ENCODE peak calls at places on chromosomes 2 and 18, in four cellular contexts. One of them, this sample, is unnamed.

GRCh38 chr2:176067587-176068002 is 16.2 kb downstream of the EVX2 start:
- DNase-seq in naive thymus-derived CD8-positive, alpha-beta T cell: no peak
- DNase-seq in stimulated activated CD4-positive, alpha-beta T cell treated with anti-CD3 and anti-CD28 coated beads, Interleukin-15, amount 100 ng/mL, for 24 hours: no peak
- DNase-seq in hepatocyte: no peak
- DNase-seq in this sample: peak

GRCh38 chr2:138609446-138609845 is 107.9 kb downstream of the SPOPL start:
- DNase-seq in naive thymus-derived CD8-positive, alpha-beta T cell: no peak
- DNase-seq in stimulated activated CD4-positive, alpha-beta T cell treated with anti-CD3 and anti-CD28 coated beads, Interleukin-15, amount 100 ng/mL, for 24 hours: no peak
- DNase-seq in hepatocyte: no peak
- DNase-seq in this sample: no peak

GRCh38 chr2:117555965-117556364 is 258.5 kb upstream of the DDX18 start:
- DNase-seq in naive thymus-derived CD8-positive, alpha-beta T cell: no peak
- DNase-seq in stimulated activated CD4-positive, alpha-beta T cell treated with anti-CD3 and anti-CD28 coated beads, Interleukin-15, amount 100 ng/mL, for 24 hours: no peak
- DNase-seq in hepatocyte: no peak
- DNase-seq in this sample: no peak

GRCh38 chr2:37802899-37803379 is 122.1 kb upstream of the RMDN2 start:
- DNase-seq in naive thymus-derived CD8-positive, alpha-beta T cell: no peak
- DNase-seq in stimulated activated CD4-positive, alpha-beta T cell treated with anti-CD3 and anti-CD28 coated beads, Interleukin-15, amount 100 ng/mL, for 24 hours: no peak
- DNase-seq in hepatocyte: peak
- DNase-seq in this sample: no peak

GRCh38 chr2:38076250-38076709 is 329 bp upstream of the CYP1B1 start:
- DNase-seq in naive thymus-derived CD8-positive, alpha-beta T cell: no peak
- DNase-seq in stimulated activated CD4-positive, alpha-beta T cell treated with anti-CD3 and anti-CD28 coated beads, Interleukin-15, amount 100 ng/mL, for 24 hours: peak
- DNase-seq in hepatocyte: peak
- DNase-seq in this sample: peak

GRCh38 chr18:4130734-4131719 is 324.1 kb downstream of the DLGAP1 start:
- DNase-seq in naive thymus-derived CD8-positive, alpha-beta T cell: no peak
- DNase-seq in stimulated activated CD4-positive, alpha-beta T cell treated with anti-CD3 and anti-CD28 coated beads, Interleukin-15, amount 100 ng/mL, for 24 hours: no peak
- DNase-seq in hepatocyte: no peak
- DNase-seq in this sample: no peak

GRCh38 chr2:8872821-8873432 is 35.5 kb upstream of the KIDINS220 start:
- DNase-seq in naive thymus-derived CD8-positive, alpha-beta T cell: no peak
- DNase-seq in stimulated activated CD4-positive, alpha-beta T cell treated with anti-CD3 and anti-CD28 coated beads, Interleukin-15, amount 100 ng/mL, for 24 hours: no peak
- DNase-seq in hepatocyte: peak
- DNase-seq in this sample: peak

GRCh38 chr2:39525636-39526412 is 88.7 kb upstream of the MAP4K3 start:
- DNase-seq in naive thymus-derived CD8-positive, alpha-beta T cell: no peak
- DNase-seq in stimulated activated CD4-positive, alpha-beta T cell treated with anti-CD3 and anti-CD28 coated beads, Interleukin-15, amount 100 ng/mL, for 24 hours: no peak
- DNase-seq in hepatocyte: no peak
- DNase-seq in this sample: no peak

GRCh38 chr2:120763931-120764330 is 28.3 kb downstream of the GLI2 start:
- DNase-seq in naive thymus-derived CD8-positive, alpha-beta T cell: peak
- DNase-seq in stimulated activated CD4-positive, alpha-beta T cell treated with anti-CD3 and anti-CD28 coated beads, Interleukin-15, amount 100 ng/mL, for 24 hours: no peak
- DNase-seq in hepatocyte: no peak
- DNase-seq in this sample: no peak

GRCh38 chr2:64341461-64341860 is 112.5 kb upstream of the LGALSL start:
- DNase-seq in naive thymus-derived CD8-positive, alpha-beta T cell: no peak
- DNase-seq in stimulated activated CD4-positive, alpha-beta T cell treated with anti-CD3 and anti-CD28 coated beads, Interleukin-15, amount 100 ng/mL, for 24 hours: no peak
- DNase-seq in hepatocyte: no peak
- DNase-seq in this sample: no peak

GRCh38 chr2:213862407-213863076 is 548.3 kb upstream of the VWC2L start:
- DNase-seq in naive thymus-derived CD8-positive, alpha-beta T cell: no peak
- DNase-seq in stimulated activated CD4-positive, alpha-beta T cell treated with anti-CD3 and anti-CD28 coated beads, Interleukin-15, amount 100 ng/mL, for 24 hours: no peak
- DNase-seq in hepatocyte: no peak
- DNase-seq in this sample: no peak

GRCh38 chr18:49471532-49471931 is 11.1 kb upstream of the DYM start:
- DNase-seq in naive thymus-derived CD8-positive, alpha-beta T cell: no peak
- DNase-seq in stimulated activated CD4-positive, alpha-beta T cell treated with anti-CD3 and anti-CD28 coated beads, Interleukin-15, amount 100 ng/mL, for 24 hours: no peak
- DNase-seq in hepatocyte: no peak
- DNase-seq in this sample: no peak

GRCh38 chr2:11180653-11181052 is 25.4 kb downstream of the SLC66A3 start:
- DNase-seq in naive thymus-derived CD8-positive, alpha-beta T cell: no peak
- DNase-seq in stimulated activated CD4-positive, alpha-beta T cell treated with anti-CD3 and anti-CD28 coated beads, Interleukin-15, amount 100 ng/mL, for 24 hours: no peak
- DNase-seq in hepatocyte: no peak
- DNase-seq in this sample: no peak

GRCh38 chr2:70984576-70985282 is 6.3 kb downstream of the ANKRD53 start:
- DNase-seq in naive thymus-derived CD8-positive, alpha-beta T cell: peak
- DNase-seq in stimulated activated CD4-positive, alpha-beta T cell treated with anti-CD3 and anti-CD28 coated beads, Interleukin-15, amount 100 ng/mL, for 24 hours: peak
- DNase-seq in hepatocyte: peak
- DNase-seq in this sample: peak

GRCh38 chr2:12155308-12156061 is 409.1 kb downstream of the LPIN1 start:
- DNase-seq in naive thymus-derived CD8-positive, alpha-beta T cell: no peak
- DNase-seq in stimulated activated CD4-positive, alpha-beta T cell treated with anti-CD3 and anti-CD28 coated beads, Interleukin-15, amount 100 ng/mL, for 24 hours: no peak
- DNase-seq in hepatocyte: no peak
- DNase-seq in this sample: no peak

GRCh38 chr18:10134204-10134603 is 220.4 kb downstream of the VAPA start:
- DNase-seq in naive thymus-derived CD8-positive, alpha-beta T cell: no peak
- DNase-seq in stimulated activated CD4-positive, alpha-beta T cell treated with anti-CD3 and anti-CD28 coated beads, Interleukin-15, amount 100 ng/mL, for 24 hours: no peak
- DNase-seq in hepatocyte: no peak
- DNase-seq in this sample: no peak

GRCh38 chr2:47509250-47509649 is 106.3 kb downstream of the MSH2 start:
- DNase-seq in naive thymus-derived CD8-positive, alpha-beta T cell: no peak
- DNase-seq in stimulated activated CD4-positive, alpha-beta T cell treated with anti-CD3 and anti-CD28 coated beads, Interleukin-15, amount 100 ng/mL, for 24 hours: no peak
- DNase-seq in hepatocyte: no peak
- DNase-seq in this sample: no peak

GRCh38 chr2:53233759-53234547 is 533.7 kb upstream of the CHAC2 start:
- DNase-seq in naive thymus-derived CD8-positive, alpha-beta T cell: no peak
- DNase-seq in stimulated activated CD4-positive, alpha-beta T cell treated with anti-CD3 and anti-CD28 coated beads, Interleukin-15, amount 100 ng/mL, for 24 hours: no peak
- DNase-seq in hepatocyte: no peak
- DNase-seq in this sample: no peak

GRCh38 chr2:239389414-239390329 is 11.1 kb downstream of the HDAC4 start:
- DNase-seq in naive thymus-derived CD8-positive, alpha-beta T cell: peak
- DNase-seq in stimulated activated CD4-positive, alpha-beta T cell treated with anti-CD3 and anti-CD28 coated beads, Interleukin-15, amount 100 ng/mL, for 24 hours: no peak
- DNase-seq in hepatocyte: no peak
- DNase-seq in this sample: no peak